ENCODE peak calls at places on chromosomes 1 and 21, in six cellular contexts. A is GM20000, K is fibroblast of lung, V is AG08395, P is DMS153, L is NCI-H748 treated with DMSO at 0.1 percent for 48 hours. U is an unnamed sample.
A peak's percentile ranks its signal among the peaks of the same experiment; 100 is the strongest.

GRCh38 chr1:189851806-189852367 is 625.8 kb downstream of the BRINP3 start:
- DNase-seq in P (no peak), A (no peak), L (no peak), V (no peak), K (peak; percentile 51), U (no peak)

GRCh38 chr1:206912445-206913095 is 9.2 kb downstream of the FCMR start:
- DNase-seq in K (peak; percentile 51), A (peak; percentile 83), L (peak; percentile 32), V (peak; percentile 89), P (peak; percentile 81), U (peak; percentile 76)

GRCh38 chr1:202599669-202600431 is 110.4 kb downstream of the SYT2 start:
- DNase-seq in V (peak; percentile 89), L (no peak), K (peak; percentile 78), P (peak; percentile 44), A (peak; percentile 73), U (peak; percentile 41)

GRCh38 chr1:9705337-9706098 is 54.0 kb downstream of the PIK3CD start:
- DNase-seq in K (peak; percentile 72), V (peak; percentile 45), P (no peak), L (no peak), A (no peak), U (no peak)

GRCh38 chr1:206116873-206117150 is 376 bp downstream of the AVPR1B start:
- DNase-seq in P (no peak), K (no peak), A (no peak), L (no peak), V (no peak), U (no peak)

GRCh38 chr1:198364471-198364870 is 176.0 kb downstream of the ATP6V1G3 start:
- DNase-seq in A (no peak), L (no peak), P (no peak), V (no peak), K (no peak), U (no peak)

GRCh38 chr1:24586970-24587820 is 31.3 kb downstream of the NCMAP start:
- DNase-seq in A (peak; percentile 78), L (peak; percentile 11), P (peak; percentile 38), V (peak; percentile 69), K (peak; percentile 43), U (no peak)

GRCh38 chr1:220811695-220812094 is 25.0 kb downstream of the MTARC1 start:
- DNase-seq in K (no peak), P (no peak), L (no peak), A (no peak), V (no peak), U (no peak)

GRCh38 chr1:238673561-238673960 is 712.8 kb upstream of the CHRM3 start:
- DNase-seq in A (no peak), V (no peak), P (no peak), K (no peak), L (no peak), U (no peak)

GRCh38 chr1:228349701-228350171 is 56.9 kb downstream of the TRIM11 start:
- DNase-seq in P (no peak), K (no peak), V (no peak), A (no peak), L (no peak), U (no peak)

GRCh38 chr1:147480565-147480935 is 60.8 kb upstream of the BCL9 start:
- DNase-seq in A (no peak), K (no peak), V (no peak), L (no peak), P (no peak), U (no peak)

GRCh38 chr1:84089470-84090261 is 54.4 kb upstream of the PRKACB start:
- DNase-seq in L (no peak), V (no peak), K (peak; percentile 63), P (no peak), A (no peak), U (no peak)

GRCh38 chr1:212609701-212610574 is 1.4 kb downstream of the ATF3 start:
- DNase-seq in P (no peak), A (no peak), L (no peak), K (peak; percentile 23), V (no peak), U (no peak)

GRCh38 chr1:61400997-61401396 is 318.6 kb downstream of the NFIA start:
- DNase-seq in V (no peak), K (no peak), A (no peak), L (no peak), P (no peak), U (no peak)

GRCh38 chr1:30950053-30950452 is 41.5 kb upstream of the SDC3 start:
- DNase-seq in V (no peak), K (no peak), L (no peak), A (no peak), P (peak; percentile 42), U (peak; percentile 70)

GRCh38 chr1:19643602-19644419 is at the start of gene NBL1:
- DNase-seq in L (no peak), V (peak; percentile 79), K (peak; percentile 69), A (peak; percentile 86), P (no peak), U (no peak)

GRCh38 chr1:84619383-84620093 is 45.3 kb upstream of the CTBS start:
- DNase-seq in P (peak; percentile 79), K (peak; percentile 91), V (peak; percentile 68), L (peak; percentile 41), A (no peak), U (peak; percentile 81)

GRCh38 chr1:84350550-84350949 is 47.7 kb upstream of the DNASE2B start:
- DNase-seq in L (no peak), K (no peak), A (no peak), V (no peak), P (no peak), U (no peak)

GRCh38 chr21:16579538-16579937 is 849.8 kb downstream of the USP25 start:
- DNase-seq in A (no peak), K (peak; percentile 66), V (no peak), P (no peak), L (no peak), U (peak; percentile 73)

GRCh38 chr1:193110246-193110645 is 5.0 kb upstream of the GLRX2 start:
- DNase-seq in K (no peak), L (no peak), A (no peak), V (no peak), P (no peak), U (no peak)

GRCh38 chr1:927741-928140 is 4.0 kb downstream of the SAMD11 start:
- DNase-seq in P (no peak), K (no peak), V (no peak), L (no peak), A (no peak), U (no peak)

GRCh38 chr1:214186118-214186517 is 94.8 kb upstream of the SMYD2 start:
- DNase-seq in V (no peak), L (no peak), A (no peak), P (no peak), K (no peak), U (no peak)

GRCh38 chr21:42252778-42253340 is 33.9 kb downstream of the ABCG1 start:
- DNase-seq in V (no peak), P (no peak), L (no peak), A (no peak), K (no peak), U (no peak)

GRCh38 chr1:118960026-118960561 is 28.0 kb downstream of the TBX15 start:
- DNase-seq in K (no peak), V (no peak), P (no peak), A (no peak), L (no peak), U (no peak)

GRCh38 chr1:150320667-150320978 is 710 bp upstream of the PRPF3 start:
- DNase-seq in K (no peak), P (no peak), L (no peak), V (no peak), A (no peak), U (no peak)